ENCODE peak calls at places on chromosomes 11 and 22, in eight cellular contexts. One of them, this sample, is unnamed.

GRCh38 chr11:108609681-108610080 is 16.1 kb upstream of the EXPH5 start:
- DNase-seq in uterus: no peak
- DNase-seq in aorta: no peak
- DNase-seq in upper lobe of right lung: no peak
- DNase-seq in lung: no peak
- DNase-seq in tibial artery: no peak
- DNase-seq in heart right ventricle: no peak
- DNase-seq in H9: no peak
- DNase-seq in this sample: no peak

GRCh38 chr11:129852125-129852740 is 36.6 kb downstream of the TMEM45B start:
- DNase-seq in uterus: no peak
- DNase-seq in heart right ventricle: no peak
- DNase-seq in upper lobe of right lung: no peak
- DNase-seq in H9: no peak
- DNase-seq in lung: no peak
- DNase-seq in tibial artery: no peak
- DNase-seq in aorta: no peak
- DNase-seq in this sample: no peak

GRCh38 chr11:76314741-76315090 is 66.2 kb downstream of the THAP12 start:
- DNase-seq in lung: no peak
- DNase-seq in heart right ventricle: no peak
- DNase-seq in tibial artery: no peak
- DNase-seq in uterus: no peak
- DNase-seq in H9: no peak
- DNase-seq in upper lobe of right lung: no peak
- DNase-seq in aorta: no peak
- DNase-seq in this sample: no peak

GRCh38 chr11:8286886-8287285 is 23.2 kb upstream of the LMO1 start:
- DNase-seq in uterus: no peak
- DNase-seq in H9: peak; percentile 9
- DNase-seq in heart right ventricle: no peak
- DNase-seq in lung: no peak
- DNase-seq in aorta: no peak
- DNase-seq in upper lobe of right lung: no peak
- DNase-seq in tibial artery: no peak
- DNase-seq in this sample: no peak

GRCh38 chr22:32396746-32397145 is 15.3 kb downstream of the RTCB start:
- DNase-seq in lung: peak; percentile 61
- DNase-seq in upper lobe of right lung: peak; percentile 73
- DNase-seq in tibial artery: no peak
- DNase-seq in aorta: no peak
- DNase-seq in uterus: no peak
- DNase-seq in heart right ventricle: no peak
- DNase-seq in H9: no peak
- DNase-seq in this sample: no peak

GRCh38 chr11:64396079-64396591 is 37.2 kb downstream of the RPS6KA4 start:
- DNase-seq in lung: no peak
- DNase-seq in heart right ventricle: no peak
- DNase-seq in tibial artery: no peak
- DNase-seq in aorta: no peak
- DNase-seq in H9: peak; percentile 78
- DNase-seq in upper lobe of right lung: no peak
- DNase-seq in uterus: no peak
- DNase-seq in this sample: no peak

GRCh38 chr11:65428578-65429068 is 6.0 kb downstream of the NEAT1 start:
- DNase-seq in uterus: peak; percentile 27
- DNase-seq in aorta: no peak
- DNase-seq in upper lobe of right lung: peak; percentile 71
- DNase-seq in H9: no peak
- DNase-seq in heart right ventricle: peak; percentile 12
- DNase-seq in tibial artery: peak; percentile 31
- DNase-seq in lung: peak; percentile 28
- DNase-seq in this sample: peak; percentile 36

GRCh38 chr11:13687271-13687670 is 18.8 kb downstream of the FAR1 start:
- DNase-seq in H9: no peak
- DNase-seq in lung: no peak
- DNase-seq in heart right ventricle: no peak
- DNase-seq in aorta: no peak
- DNase-seq in uterus: no peak
- DNase-seq in tibial artery: no peak
- DNase-seq in upper lobe of right lung: no peak
- DNase-seq in this sample: no peak

GRCh38 chr11:112227471-112227870 is 1.2 kb downstream of the PTS start:
- DNase-seq in upper lobe of right lung: no peak
- DNase-seq in uterus: no peak
- DNase-seq in aorta: no peak
- DNase-seq in heart right ventricle: no peak
- DNase-seq in lung: no peak
- DNase-seq in tibial artery: no peak
- DNase-seq in H9: no peak
- DNase-seq in this sample: no peak

GRCh38 chr11:121328213-121328966 is 35.8 kb downstream of the SC5D start:
- DNase-seq in H9: no peak
- DNase-seq in uterus: no peak
- DNase-seq in heart right ventricle: no peak
- DNase-seq in lung: no peak
- DNase-seq in tibial artery: no peak
- DNase-seq in aorta: no peak
- DNase-seq in upper lobe of right lung: no peak
- DNase-seq in this sample: no peak

GRCh38 chr11:92714111-92714510 is 255.3 kb upstream of the MTNR1B start:
- DNase-seq in heart right ventricle: no peak
- DNase-seq in uterus: no peak
- DNase-seq in upper lobe of right lung: no peak
- DNase-seq in tibial artery: no peak
- DNase-seq in lung: no peak
- DNase-seq in H9: no peak
- DNase-seq in aorta: no peak
- DNase-seq in this sample: no peak

GRCh38 chr11:130476200-130476921 is 27.9 kb downstream of the ADAMTS15 start:
- DNase-seq in lung: no peak
- DNase-seq in aorta: no peak
- DNase-seq in H9: no peak
- DNase-seq in tibial artery: no peak
- DNase-seq in heart right ventricle: peak; percentile 42
- DNase-seq in upper lobe of right lung: no peak
- DNase-seq in uterus: no peak
- DNase-seq in this sample: no peak

GRCh38 chr11:111360150-111361043 is 18.7 kb downstream of the POU2AF1 start:
- DNase-seq in upper lobe of right lung: no peak
- DNase-seq in H9: no peak
- DNase-seq in lung: no peak
- DNase-seq in tibial artery: no peak
- DNase-seq in uterus: no peak
- DNase-seq in aorta: no peak
- DNase-seq in heart right ventricle: no peak
- DNase-seq in this sample: no peak

GRCh38 chr22:40855960-40856512 is 403 bp downstream of the ST13 start:
- DNase-seq in lung: no peak
- DNase-seq in tibial artery: peak; percentile 34
- DNase-seq in aorta: peak; percentile 65
- DNase-seq in heart right ventricle: peak; percentile 35
- DNase-seq in uterus: no peak
- DNase-seq in H9: peak; percentile 46
- DNase-seq in upper lobe of right lung: no peak
- DNase-seq in this sample: no peak

GRCh38 chr11:12842933-12843636 is 166.0 kb upstream of the RASSF10 start:
- DNase-seq in heart right ventricle: no peak
- DNase-seq in aorta: no peak
- DNase-seq in upper lobe of right lung: no peak
- DNase-seq in uterus: no peak
- DNase-seq in H9: no peak
- DNase-seq in tibial artery: no peak
- DNase-seq in lung: no peak
- DNase-seq in this sample: no peak

GRCh38 chr11:63635762-63636465 is 21.7 kb upstream of the PLAAT3 start:
- DNase-seq in upper lobe of right lung: no peak
- DNase-seq in aorta: peak; percentile 59
- DNase-seq in lung: peak; percentile 59
- DNase-seq in tibial artery: peak; percentile 49
- DNase-seq in heart right ventricle: peak; percentile 49
- DNase-seq in uterus: peak; percentile 51
- DNase-seq in H9: peak; percentile 67
- DNase-seq in this sample: peak; percentile 58

GRCh38 chr11:1487091-1487850 is 692 bp upstream of the MOB2 start:
- DNase-seq in upper lobe of right lung: peak; percentile 51
- DNase-seq in aorta: peak; percentile 50
- DNase-seq in H9: no peak
- DNase-seq in tibial artery: peak; percentile 33
- DNase-seq in heart right ventricle: no peak
- DNase-seq in uterus: no peak
- DNase-seq in lung: no peak
- DNase-seq in this sample: no peak

GRCh38 chr22:49500076-49500460 is 327.6 kb downstream of the BRD1 start:
- DNase-seq in aorta: no peak
- DNase-seq in uterus: no peak
- DNase-seq in tibial artery: no peak
- DNase-seq in H9: no peak
- DNase-seq in heart right ventricle: no peak
- DNase-seq in upper lobe of right lung: no peak
- DNase-seq in lung: no peak
- DNase-seq in this sample: no peak

GRCh38 chr11:1546536-1547466 is 25.3 kb downstream of the DUSP8 start:
- DNase-seq in heart right ventricle: peak; percentile 40
- DNase-seq in uterus: peak; percentile 58
- DNase-seq in lung: no peak
- DNase-seq in H9: peak; percentile 81
- DNase-seq in tibial artery: no peak
- DNase-seq in aorta: no peak
- DNase-seq in upper lobe of right lung: peak; percentile 83
- DNase-seq in this sample: peak; percentile 76

GRCh38 chr11:126345759-126346585 is 9.5 kb upstream of the ST3GAL4 start:
- DNase-seq in tibial artery: peak; percentile 84
- DNase-seq in aorta: peak; percentile 77
- DNase-seq in upper lobe of right lung: no peak
- DNase-seq in lung: no peak
- DNase-seq in H9: no peak
- DNase-seq in uterus: peak; percentile 75
- DNase-seq in heart right ventricle: peak; percentile 58
- DNase-seq in this sample: peak; percentile 60

GRCh38 chr11:29019960-29020683 is 911.9 kb downstream of the METTL15 start:
- DNase-seq in heart right ventricle: no peak
- DNase-seq in upper lobe of right lung: no peak
- DNase-seq in aorta: no peak
- DNase-seq in H9: peak; percentile 24
- DNase-seq in lung: no peak
- DNase-seq in uterus: no peak
- DNase-seq in tibial artery: no peak
- DNase-seq in this sample: no peak

GRCh38 chr11:83456075-83456474 is 169.9 kb upstream of the CCDC90B start:
- DNase-seq in uterus: no peak
- DNase-seq in aorta: no peak
- DNase-seq in upper lobe of right lung: no peak
- DNase-seq in lung: no peak
- DNase-seq in tibial artery: no peak
- DNase-seq in H9: peak; percentile 64
- DNase-seq in heart right ventricle: no peak
- DNase-seq in this sample: no peak
- H3K27ac ChIP-seq in uterus: no peak overlapping the region
- H3K27ac ChIP-seq in aorta: no peak overlapping the region
- H3K27ac ChIP-seq in upper lobe of right lung: no peak overlapping the region
- H3K27ac ChIP-seq in lung: no peak overlapping the region
- H3K27ac ChIP-seq in tibial artery: no peak overlapping the region
- H3K27ac ChIP-seq in H9: no peak overlapping the region
- H3K27ac ChIP-seq in heart right ventricle: no peak overlapping the region
- H3K27ac ChIP-seq in this sample: no peak overlapping the region

DNA sequence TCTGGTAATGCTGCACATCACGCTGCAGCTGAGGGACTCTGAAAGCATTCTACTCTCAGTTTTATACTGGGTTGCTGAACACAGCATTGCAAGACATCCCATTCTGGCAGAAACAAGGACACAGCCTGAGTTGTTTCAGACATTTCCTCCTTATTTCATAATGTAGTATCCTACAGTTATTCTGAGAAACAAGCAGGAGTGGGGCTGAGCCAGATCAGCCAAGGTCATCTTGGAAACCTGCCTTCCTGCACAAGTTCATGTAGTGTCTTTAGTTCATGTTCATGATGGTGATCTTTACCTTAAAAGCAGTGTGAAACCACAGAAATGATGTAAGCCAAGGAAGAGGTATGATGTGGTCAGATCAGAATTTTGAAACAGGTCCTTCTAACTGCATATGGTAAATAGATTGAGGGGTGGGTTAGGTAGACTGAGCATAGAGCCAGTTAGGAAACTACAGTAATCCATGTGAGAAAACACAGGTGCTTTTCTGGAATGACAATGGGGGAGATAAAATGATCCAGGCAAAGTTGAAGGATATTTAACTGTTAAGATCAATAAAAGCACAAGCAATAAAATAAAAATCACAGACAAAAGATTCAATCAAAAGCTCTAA is 1686.8 kb downstream of the LRRC4C start:
- DNase-seq in uterus: no peak
- DNase-seq in lung: no peak
- DNase-seq in upper lobe of right lung: no peak
- DNase-seq in heart right ventricle: no peak
- DNase-seq in tibial artery: no peak
- DNase-seq in H9: no peak
- DNase-seq in aorta: no peak
- DNase-seq in this sample: no peak
- H3K4me1 ChIP-seq in uterus: no peaks in the 10 kb centered on the region
- H3K4me1 ChIP-seq in lung: no peaks in the 10 kb centered on the region
- H3K4me1 ChIP-seq in upper lobe of right lung: no peaks in the 10 kb centered on the region
- H3K4me1 ChIP-seq in heart right ventricle: no peaks in the 10 kb centered on the region
- H3K4me1 ChIP-seq in tibial artery: no peaks in the 10 kb centered on the region
- H3K4me1 ChIP-seq in H9: no peaks in the 10 kb centered on the region
- H3K4me1 ChIP-seq in aorta: no peaks in the 10 kb centered on the region
- H3K4me1 ChIP-seq in this sample: no peaks in the 10 kb centered on the region

GRCh38 chr11:27406498-27407354 is 43.7 kb upstream of the CCDC34 start:
- DNase-seq in heart right ventricle: no peak
- DNase-seq in uterus: no peak
- DNase-seq in aorta: no peak
- DNase-seq in H9: no peak
- DNase-seq in upper lobe of right lung: no peak
- DNase-seq in tibial artery: no peak
- DNase-seq in lung: no peak
- DNase-seq in this sample: no peak
- H3K27ac ChIP-seq in heart right ventricle: peak overlapping the region; percentile 28
- H3K27ac ChIP-seq in uterus: no peak overlapping the region
- H3K27ac ChIP-seq in aorta: no peak overlapping the region
- H3K27ac ChIP-seq in H9: no peak overlapping the region
- H3K27ac ChIP-seq in upper lobe of right lung: no peak overlapping the region
- H3K27ac ChIP-seq in tibial artery: no peak overlapping the region
- H3K27ac ChIP-seq in lung: no peak overlapping the region
- H3K27ac ChIP-seq in this sample: no peak overlapping the region

DNA sequence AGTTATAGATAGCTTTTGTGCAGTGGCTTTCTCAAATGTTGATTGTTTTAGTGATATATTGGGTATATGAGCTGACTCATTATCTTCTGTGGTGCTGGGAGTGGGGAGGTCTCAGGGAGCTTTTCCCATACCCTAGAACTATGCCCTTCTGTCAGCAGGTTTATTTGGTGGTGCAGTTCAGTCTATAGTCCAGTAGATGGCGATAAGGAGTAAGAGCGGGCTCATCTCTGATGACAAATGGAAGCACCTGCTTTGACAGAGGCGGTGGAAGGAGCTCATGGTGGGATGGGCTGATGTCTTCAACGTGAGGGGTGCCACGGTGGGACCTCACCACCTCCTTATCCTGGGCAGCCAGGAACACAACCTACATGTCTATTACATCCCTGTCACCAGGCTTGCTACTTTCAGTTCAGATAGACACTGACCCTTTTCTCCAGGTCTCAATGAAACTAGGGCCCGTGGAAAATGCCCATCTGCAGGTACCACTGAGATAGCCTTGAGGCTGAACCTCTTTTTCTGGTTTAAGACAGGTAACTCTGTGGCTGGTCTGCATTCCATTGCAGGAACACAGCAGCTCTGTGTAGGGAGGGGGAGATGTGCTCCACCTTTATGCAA is 13.0 kb upstream of the OR6A2 start:
- DNase-seq in upper lobe of right lung: no peak
- DNase-seq in heart right ventricle: no peak
- DNase-seq in aorta: no peak
- DNase-seq in tibial artery: no peak
- DNase-seq in H9: peak; percentile 52
- DNase-seq in lung: no peak
- DNase-seq in uterus: no peak
- DNase-seq in this sample: no peak
- H3K4me1 ChIP-seq in upper lobe of right lung: no peaks in the 10 kb centered on the region
- H3K4me1 ChIP-seq in heart right ventricle: no peaks in the 10 kb centered on the region
- H3K4me1 ChIP-seq in aorta: no peaks in the 10 kb centered on the region
- H3K4me1 ChIP-seq in tibial artery: no peaks in the 10 kb centered on the region
- H3K4me1 ChIP-seq in H9: no peaks in the 10 kb centered on the region
- H3K4me1 ChIP-seq in lung: no peaks in the 10 kb centered on the region
- H3K4me1 ChIP-seq in uterus: no peaks in the 10 kb centered on the region
- H3K4me1 ChIP-seq in this sample: no peaks in the 10 kb centered on the region

This sample was measured in psoas muscle.